ENCODE peak calls at places on chromosomes 16 and 17, in ten cellular contexts. R is GM23248, Y is non-pigmented ciliary epithelial cell, F is hepatocyte, J is ascending aorta, C is lung, E is iris pigment epithelial cell, A is NCI-H187, K is pancreas, P is mucosa of descending colon. X is an unnamed sample.
A peak's percentile ranks its signal among the peaks of the same experiment; 100 is the strongest.

GRCh38 chr16:81485824-81486554 is 41.4 kb downstream of the CMIP start:
- DNase-seq in P (no peak), R (peak; percentile 87), A (no peak), C (no peak), E (no peak), F (no peak), K (no peak), J (no peak), Y (no peak), X (no peak)

GRCh38 chr17:44266402-44267164 is 1.4 kb downstream of the SLC4A1 start:
- DNase-seq in Y (no peak), F (no peak), E (no peak), R (peak; percentile 12), A (no peak), C (no peak), J (no peak), K (no peak), P (no peak), X (no peak)

GRCh38 chr17:79818026-79818758 is 21.0 kb downstream of the CBX4 start:
- DNase-seq in C (no peak), F (no peak), A (no peak), K (no peak), R (no peak), J (no peak), P (no peak), Y (no peak), E (no peak), X (no peak)

GRCh38 chr16:55735120-55735781 is 79.5 kb downstream of the SLC6A2 start:
- DNase-seq in K (no peak), C (no peak), E (no peak), P (no peak), F (no peak), R (no peak), Y (no peak), A (no peak), J (no peak), X (no peak)

GRCh38 chr16:50166511-50167500 is 13.7 kb downstream of the TENT4B start:
- DNase-seq in Y (no peak), K (no peak), J (no peak), P (no peak), C (no peak), E (no peak), R (peak; percentile 29), A (no peak), F (no peak), X (peak; percentile 38)

GRCh38 chr16:84091460-84091859 is 25.3 kb downstream of the MBTPS1 start:
- DNase-seq in Y (no peak), F (no peak), K (no peak), P (no peak), J (no peak), C (no peak), R (no peak), A (no peak), E (no peak), X (peak; percentile 13)

GRCh38 chr17:43562679-43563146 is 16.6 kb upstream of the ETV4 start:
- DNase-seq in K (no peak), E (no peak), P (no peak), R (no peak), C (no peak), A (no peak), F (no peak), J (no peak), Y (no peak), X (peak; percentile 34)

GRCh38 chr17:45144199-45145034 is 3.9 kb upstream of the HEXIM1 start:
- DNase-seq in A (no peak), Y (no peak), K (peak; percentile 68), C (no peak), J (no peak), F (peak; percentile 75), E (no peak), R (peak; percentile 76), P (peak; percentile 73), X (peak; percentile 50)

GRCh38 chr16:88119881-88120280 is 168.6 kb downstream of the BANP start:
- DNase-seq in A (no peak), E (no peak), P (no peak), R (no peak), C (no peak), F (no peak), Y (no peak), J (no peak), K (no peak), X (no peak)

GRCh38 chr16:75052481-75053211 is 53.8 kb downstream of the ZNRF1 start:
- DNase-seq in K (no peak), C (no peak), E (no peak), Y (no peak), R (no peak), J (no peak), A (no peak), P (no peak), F (no peak), X (no peak)

GRCh38 chr17:7328840-7329359 is at the start of gene NEURL4:
- DNase-seq in P (no peak), K (no peak), F (no peak), Y (no peak), R (peak; percentile 76), A (no peak), E (no peak), C (no peak), J (no peak), X (no peak)

GRCh38 chr16:17744903-17745581 is 274.3 kb upstream of the XYLT1 start:
- DNase-seq in R (no peak), P (no peak), E (no peak), Y (no peak), C (no peak), K (no peak), J (no peak), A (no peak), F (no peak), X (no peak)

GRCh38 chr16:87051526-87052320 is 265.5 kb downstream of the C16orf95 start:
- DNase-seq in R (no peak), P (no peak), K (no peak), E (no peak), F (no peak), J (no peak), C (no peak), Y (no peak), A (no peak), X (no peak)

GRCh38 chr17:43534909-43535308 is 11.2 kb downstream of the ETV4 start:
- DNase-seq in Y (no peak), A (no peak), P (no peak), F (no peak), R (no peak), K (no peak), J (no peak), E (no peak), C (no peak), X (no peak)

GRCh38 chr17:48492401-48493298 is 38.2 kb downstream of the HOXB1 start:
- DNase-seq in F (peak; percentile 81), P (peak; percentile 82), E (peak; percentile 67), J (no peak), Y (no peak), R (peak; percentile 86), C (peak; percentile 50), A (no peak), K (peak; percentile 62), X (peak; percentile 39)

GRCh38 chr16:76729525-76729924 is 452.3 kb downstream of the CNTNAP4 start:
- DNase-seq in F (peak; percentile 63), J (no peak), E (peak; percentile 14), K (no peak), Y (peak; percentile 4), A (no peak), C (no peak), P (no peak), R (no peak), X (no peak)

GRCh38 chr17:31538080-31538762 is 146.7 kb downstream of the RAB11FIP4 start:
- DNase-seq in R (no peak), J (no peak), E (no peak), C (no peak), Y (no peak), P (no peak), F (no peak), K (no peak), A (no peak), X (no peak)

GRCh38 chr17:33628500-33629336 is 335.6 kb upstream of the ASIC2 start:
- DNase-seq in Y (no peak), C (no peak), A (no peak), P (no peak), E (no peak), R (no peak), K (no peak), J (no peak), F (no peak), X (no peak)

GRCh38 chr17:43020789-43021738 is 1.1 kb downstream of the VAT1 start:
- DNase-seq in C (peak; percentile 72), K (peak; percentile 68), R (peak; percentile 89), Y (no peak), J (peak; percentile 39), A (no peak), F (peak; percentile 85), E (peak; percentile 71), P (peak; percentile 78), X (peak; percentile 37)

GRCh38 chr17:32341141-32341856 is 674 bp downstream of the C17orf75 start:
- DNase-seq in Y (no peak), R (peak; percentile 49), P (no peak), E (peak; percentile 16), A (no peak), F (peak; percentile 41), K (no peak), C (no peak), J (no peak), X (peak; percentile 41)

GRCh38 chr17:13283606-13284005 is 265.8 kb upstream of the ELAC2 start:
- DNase-seq in Y (no peak), R (no peak), P (no peak), F (no peak), C (no peak), J (no peak), K (no peak), A (no peak), E (no peak), X (no peak)

GRCh38 chr16:89455692-89456091 is 34.7 kb downstream of the ANKRD11 start:
- DNase-seq in Y (no peak), J (no peak), C (no peak), R (no peak), P (no peak), F (no peak), K (no peak), A (no peak), E (no peak), X (no peak)